ENCODE peak calls at places on chromosomes 4 and X, in four cellular contexts. T is H1, V is HepG2, E is GM12878. W is an unnamed sample.

GRCh38 chrX:139640259-139640658 is 67.7 kb downstream of the MCF2 start:
- DNase-seq in T (no peak), V (no peak), E (no peak), W (no peak)

GRCh38 chr4:184448828-184449227 is 25.5 kb downstream of the IRF2 start:
- DNase-seq in E (no peak), T (no peak), V (no peak), W (no peak)

GRCh38 chr4:111512081-111512774 is 633.0 kb upstream of the FAM241A start:
- DNase-seq in V (no peak), T (no peak), E (no peak), W (no peak)

GRCh38 chrX:109172091-109172602 is 309.7 kb downstream of the GUCY2F start:
- DNase-seq in E (no peak), T (no peak), V (no peak), W (no peak)

GRCh38 chr4:24850669-24851068 is 55.3 kb downstream of the SOD3 start:
- DNase-seq in V (no peak), T (no peak), E (no peak), W (no peak)

GRCh38 chr4:139214039-139214534 is 37.1 kb upstream of the ELF2 start:
- DNase-seq in E (peak), T (no peak), V (peak), W (no peak)

GRCh38 chrX:40175416-40176255 is 77.9 kb upstream of the BCOR start:
- DNase-seq in T (peak), E (no peak), V (peak), W (no peak)

GRCh38 chrX:17590892-17591740 is 146.2 kb upstream of the SCML1 start:
- DNase-seq in V (peak), E (no peak), T (peak), W (peak)

GRCh38 chr4:122584517-122584916 is 36.3 kb downstream of the IL21 start:
- DNase-seq in V (no peak), E (no peak), T (no peak), W (no peak)

GRCh38 chr4:139144911-139145551 is 32.0 kb downstream of the ELF2 start:
- DNase-seq in T (no peak), E (no peak), V (no peak), W (no peak)

GRCh38 chr4:145530662-145531061 is 49.0 kb downstream of the SMAD1 start:
- DNase-seq in T (no peak), V (no peak), E (no peak), W (no peak)
- TF ChIP-seq SUZ12 in T (no peak), V (no peak), E (no peak), W (no peak)

GRCh38 chr4:133960975-133961374 is 240.6 kb downstream of the PABPC4L start:
- DNase-seq in E (no peak), V (no peak), T (no peak), W (no peak)
- TF ChIP-seq YY1 in E (no peak), V (no peak), T (no peak), W (no peak)

DNA sequence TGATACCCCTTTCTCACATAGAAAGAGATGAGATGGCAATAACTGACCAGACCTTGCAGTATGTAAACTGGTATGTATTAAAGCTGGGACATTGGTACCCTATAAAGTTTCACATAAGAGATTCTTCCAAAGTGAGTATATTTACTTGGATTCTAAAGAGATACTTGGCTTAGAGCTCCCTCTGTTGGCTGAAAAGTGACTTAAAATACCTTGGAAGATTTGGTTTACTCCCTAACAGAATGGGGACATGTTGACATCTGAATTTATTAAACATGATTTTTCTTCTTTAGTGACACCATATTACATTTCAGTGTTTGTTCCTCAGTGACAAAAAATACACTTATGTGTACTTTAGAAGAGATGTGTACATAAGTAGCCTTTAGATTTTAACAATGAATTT is 47.9 kb upstream of the RGN start:
- DNase-seq in E (peak), T (no peak), V (peak), W (peak)
- TF ChIP-seq SUZ12 in E (no peak), T (no peak), V (no peak), W (no peak)

GRCh38 chr4:13918110-13918509 is 290.6 kb upstream of the BOD1L1 start:
- DNase-seq in T (no peak), E (no peak), V (peak), W (no peak)

GRCh38 chr4:13919021-13919441 is 291.5 kb upstream of the BOD1L1 start:
- DNase-seq in T (no peak), V (no peak), E (no peak), W (no peak)

GRCh38 chr4:13920901-13921300 is 293.4 kb upstream of the BOD1L1 start:
- DNase-seq in V (peak), T (no peak), E (no peak), W (peak)

GRCh38 chr4:13920111-13920875 is 292.8 kb upstream of the BOD1L1 start:
- DNase-seq in V (no peak), T (no peak), E (no peak), W (no peak)

DNA sequence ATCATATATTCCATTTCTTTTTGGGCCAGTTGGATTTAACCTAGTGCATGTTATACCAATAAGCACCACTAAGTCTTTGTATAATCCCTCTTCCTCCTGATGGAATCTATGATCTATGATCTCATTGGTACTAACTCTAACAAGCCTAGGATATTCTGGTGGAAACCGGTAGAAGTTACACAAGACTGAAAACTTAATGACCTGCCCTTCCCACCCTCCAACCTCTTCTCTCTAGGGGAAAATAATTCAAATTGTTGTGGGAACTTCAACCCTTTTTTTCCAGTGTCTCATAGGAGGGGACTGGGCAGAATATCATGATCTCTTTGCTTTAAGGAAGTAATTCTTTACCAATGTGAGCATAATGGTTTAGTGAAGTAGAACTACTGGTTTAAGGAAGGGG is 289.5 kb upstream of the BOD1L1 start:
- DNase-seq in T (no peak), E (no peak), V (no peak), W (no peak)
- TF ChIP-seq YY1 in T (no peak), E (no peak), V (no peak), W (no peak)

GRCh38 chrX:15465347-15465746 is 27.8 kb downstream of the PIR start:
- DNase-seq in V (no peak), T (no peak), E (peak), W (no peak)
- TF ChIP-seq SUZ12 in V (no peak), T (no peak), E (no peak), W (no peak)

GRCh38 chrX:86192827-86193226 is 44.6 kb downstream of the DACH2 start:
- DNase-seq in V (no peak), E (no peak), T (no peak), W (no peak)

GRCh38 chrX:86194758-86195157 is 46.5 kb downstream of the DACH2 start:
- DNase-seq in T (no peak), V (no peak), E (no peak), W (no peak)

GRCh38 chrX:86197815-86198214 is 49.6 kb downstream of the DACH2 start:
- DNase-seq in T (no peak), E (no peak), V (no peak), W (no peak)

GRCh38 chrX:86195343-86195742 is 47.1 kb downstream of the DACH2 start:
- DNase-seq in V (no peak), T (no peak), E (no peak), W (no peak)
- TF ChIP-seq YY1 in V (no peak), T (no peak), E (no peak), W (no peak)

DNA sequence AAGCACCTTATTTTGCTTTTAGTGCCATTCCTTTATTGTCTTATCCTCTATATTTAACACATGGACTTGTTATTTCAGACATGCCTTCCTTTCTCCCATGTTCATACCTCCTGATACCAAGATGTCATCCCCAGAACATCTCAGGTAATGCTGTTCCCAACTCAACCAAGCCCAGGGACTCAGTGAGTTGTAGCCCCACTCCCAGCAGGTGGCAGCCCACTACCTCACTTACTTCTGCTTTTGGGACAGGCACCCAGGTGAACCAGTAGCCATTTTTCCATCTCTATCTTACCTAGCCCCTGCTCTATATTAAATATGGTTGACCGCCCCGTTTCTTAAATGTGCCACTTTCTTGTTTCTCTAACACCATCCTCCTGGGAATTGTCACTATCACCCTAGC is 199.0 kb downstream of the DCHS2 start:
- DNase-seq in E (no peak), T (no peak), V (no peak), W (no peak)
- TF ChIP-seq SUZ12 in E (no peak), T (no peak), V (no peak), W (no peak)

DNA sequence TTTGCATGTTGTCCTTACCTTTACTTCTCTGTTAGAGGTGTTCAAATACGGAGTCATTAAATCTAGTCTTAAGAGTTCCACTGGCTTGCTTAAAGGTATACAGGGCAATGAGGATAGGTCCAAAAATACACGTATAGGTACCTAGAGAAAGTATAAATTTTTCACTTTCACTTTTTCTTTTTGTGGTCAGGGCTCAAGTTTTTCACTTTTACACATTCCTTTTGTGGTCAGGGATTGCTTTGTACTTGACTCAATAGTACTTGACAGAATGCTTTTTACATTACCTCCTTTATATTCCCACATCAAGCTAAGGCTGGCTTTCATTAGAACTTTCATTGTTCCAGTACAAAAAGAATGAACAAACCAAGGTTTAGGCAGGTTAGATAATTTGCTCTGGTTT is 21.7 kb downstream of the TMEM184C start:
- DNase-seq in T (no peak), V (no peak), E (peak), W (no peak)
- TF ChIP-seq YY1 in T (no peak), V (no peak), E (no peak), W (no peak)

GRCh38 chr4:176800891-176801534 is 8.3 kb upstream of the VEGFC start:
- DNase-seq in V (no peak), E (no peak), T (no peak), W (no peak)
- TF ChIP-seq SUZ12 in V (no peak), E (no peak), T (no peak), W (no peak)

W was measured in NT2/D1.